ENCODE peak calls at places on chromosomes 11 and 22, in six cellular contexts. L is GM12878, Q is H54, N is adipocyte, G is nephron progenitor cell, C is endothelial cell. Z is an unnamed sample.

GRCh38 chr11:45182902-45183301 is 36.5 kb downstream of the PRDM11 start:
- DNase-seq in C (peak), L (no peak), N (peak), Q (peak), G (no peak), Z (peak)

GRCh38 chr11:1738380-1738779 is 12.0 kb downstream of the IFITM10 start:
- DNase-seq in G (no peak), L (no peak), C (no peak), Q (no peak), N (no peak), Z (no peak)

GRCh38 chr11:73965764-73966121 is 14.9 kb downstream of the DNAJB13 start:
- DNase-seq in G (no peak), C (no peak), L (no peak), Q (no peak), N (no peak), Z (no peak)

GRCh38 chr11:61294717-61295595 is at the start of gene VWCE:
- DNase-seq in G (peak), Q (peak), N (peak), C (peak), L (no peak), Z (peak)

GRCh38 chr11:11533057-11533456 is 88.7 kb downstream of the GALNT18 start:
- DNase-seq in C (no peak), G (no peak), N (no peak), Q (no peak), L (no peak), Z (no peak)

GRCh38 chr22:31556627-31557203 is 60.4 kb downstream of the SFI1 start:
- DNase-seq in G (no peak), C (peak), N (peak), Q (peak), L (no peak), Z (peak)

GRCh38 chr22:40310081-40310770 is 36.1 kb upstream of the ADSL start:
- DNase-seq in N (peak), Q (no peak), L (no peak), G (no peak), C (no peak), Z (no peak)

GRCh38 chr11:12902784-12903491 is 106.2 kb upstream of the RASSF10 start:
- DNase-seq in N (no peak), L (no peak), G (no peak), Q (no peak), C (no peak), Z (no peak)

GRCh38 chr11:102733232-102733875 is 8.6 kb upstream of the MMP8 start:
- DNase-seq in L (no peak), C (peak), Q (peak), G (peak), N (peak), Z (peak)

GRCh38 chr11:67596753-67597300 is 9.9 kb upstream of the NDUFV1 start:
- DNase-seq in Q (no peak), G (no peak), C (no peak), N (no peak), L (no peak), Z (no peak)

GRCh38 chr11:103699216-103699615 is 337.2 kb upstream of the DDI1 start:
- DNase-seq in L (no peak), C (no peak), N (peak), Q (no peak), G (no peak), Z (no peak)

GRCh38 chr22:45994516-45995404 is 17.8 kb upstream of the WNT7B start:
- DNase-seq in Q (no peak), N (peak), C (peak), L (no peak), G (peak), Z (peak)

GRCh38 chr22:17972385-17973181 is 51.8 kb downstream of the MICAL3 start:
- DNase-seq in G (no peak), L (no peak), Q (peak), N (peak), C (no peak), Z (no peak)

GRCh38 chr11:106306942-106307341 is 229.5 kb downstream of the AASDHPPT start:
- DNase-seq in Q (no peak), C (no peak), N (peak), L (no peak), G (no peak), Z (no peak)

GRCh38 chr11:62791501-62792192 is at the start of gene TMEM223:
- DNase-seq in L (no peak), Q (peak), C (peak), N (peak), G (peak), Z (peak)

GRCh38 chr22:46084943-46085830 is 65.1 kb upstream of the PPARA start:
- DNase-seq in C (no peak), L (no peak), Q (no peak), N (no peak), G (no peak), Z (peak)

GRCh38 chr22:49736538-49736937 is 91.1 kb downstream of the BRD1 start:
- DNase-seq in G (no peak), Q (no peak), N (no peak), L (no peak), C (no peak), Z (peak)

GRCh38 chr11:1476946-1477736 is 9.4 kb downstream of the MOB2 start:
- DNase-seq in N (no peak), C (no peak), Q (no peak), G (no peak), L (no peak), Z (no peak)

GRCh38 chr11:60485987-60486386 is 6.6 kb upstream of the MS4A12 start:
- DNase-seq in N (no peak), Q (no peak), G (peak), C (peak), L (peak), Z (peak)

GRCh38 chr22:27795053-27795452 is 6.5 kb downstream of the MN1 start:
- DNase-seq in L (no peak), Q (no peak), N (peak), G (peak), C (no peak), Z (no peak)

GRCh38 chr11:72548481-72548880 is 114.2 kb upstream of the CLPB start:
- DNase-seq in N (no peak), Q (no peak), C (no peak), G (no peak), L (no peak), Z (no peak)

GRCh38 chr22:44667276-44667675 is 34.7 kb upstream of the PRR5 start:
- DNase-seq in N (no peak), Q (no peak), L (no peak), G (no peak), C (no peak), Z (peak)

GRCh38 chr11:45737056-45737455 is 67.9 kb upstream of the SLC35C1 start:
- DNase-seq in C (no peak), L (no peak), Q (peak), N (no peak), G (no peak), Z (no peak)

GRCh38 chr11:47507868-47508594 is 44.9 kb downstream of the CELF1 start:
- DNase-seq in L (no peak), C (no peak), G (no peak), Q (no peak), N (no peak), Z (no peak)

GRCh38 chr11:3127706-3128355 is 37.3 kb downstream of the OSBPL5 start:
- DNase-seq in N (no peak), Q (no peak), L (no peak), G (peak), C (no peak), Z (no peak)

GRCh38 chr11:70445605-70446004 is 47.3 kb downstream of the CTTN start:
- DNase-seq in N (no peak), L (no peak), Q (no peak), G (no peak), C (no peak), Z (no peak)

GRCh38 chr22:24500251-24500820 is 5.2 kb downstream of the UPB1 start:
- DNase-seq in Q (no peak), C (no peak), L (no peak), N (no peak), G (no peak), Z (no peak)

GRCh38 chr22:25536578-25536977 is 27.9 kb upstream of the GRK3 start:
- DNase-seq in G (no peak), C (no peak), L (no peak), Q (no peak), N (no peak), Z (no peak)